ENCODE peak calls at places on chromosomes 1 and 21, in eight cellular contexts. N is fibroblast of lung, C is upper lobe of right lung, X is IMR-90, E is cardiac muscle cell, I is keratinocyte, Y is AG04450, K is neural progenitor cell. S is an unnamed sample. For H3K9me3, the result is how much of the 10 kb centered on the place peaks cover.

GRCh38 chr21:15706686-15707085 is 23.1 kb upstream of the USP25 start:
- DNase-seq in E (peak), N (peak), Y (peak), I (no peak), X (peak), C (no peak), K (no peak), S (no peak)

GRCh38 chr1:22105611-22106207 is 37.2 kb downstream of the WNT4 start:
- DNase-seq in Y (peak), X (peak), C (no peak), E (peak), N (peak), I (peak), K (peak), S (no peak)

GRCh38 chr1:202162418-202163280 is 2.2 kb upstream of the PTPN7 start:
- DNase-seq in E (no peak), I (no peak), C (peak), X (no peak), N (no peak), K (no peak), Y (no peak), S (no peak)

GRCh38 chr1:204435246-204435885 is 23.7 kb upstream of the PPP1R15B start:
- DNase-seq in I (no peak), X (peak), C (no peak), E (peak), K (no peak), N (peak), Y (no peak), S (no peak)

GRCh38 chr1:29465755-29466154 is 229.4 kb downstream of the PTPRU start:
- DNase-seq in C (no peak), I (no peak), Y (peak), E (peak), K (peak), N (peak), X (peak), S (no peak)

GRCh38 chr1:5644281-5645134 is 347.7 kb downstream of the NPHP4 start:
- DNase-seq in X (no peak), N (no peak), C (no peak), Y (no peak), I (no peak), E (no peak), K (no peak), S (no peak)

GRCh38 chr1:29675481-29676263 is 439.4 kb downstream of the PTPRU start:
- DNase-seq in C (peak), I (no peak), Y (no peak), X (no peak), K (no peak), E (peak), N (no peak), S (no peak)

GRCh38 chr1:150535511-150536281 is 13.5 kb upstream of the ADAMTSL4 start:
- DNase-seq in E (peak), N (no peak), C (no peak), K (peak), I (no peak), Y (no peak), X (peak), S (no peak)

GRCh38 chr1:162590101-162590500 is 28.6 kb downstream of the UAP1 start:
- DNase-seq in Y (no peak), X (no peak), I (no peak), K (no peak), C (no peak), E (no peak), N (no peak), S (no peak)

GRCh38 chr1:7915826-7916225 is 24.8 kb downstream of the TNFRSF9 start:
- DNase-seq in K (no peak), N (no peak), I (no peak), C (no peak), E (no peak), X (no peak), Y (no peak), S (no peak)

GRCh38 chr1:67832737-67833594 is at the start of gene GNG12:
- DNase-seq in X (peak), N (peak), C (peak), K (peak), I (no peak), E (peak), Y (no peak), S (peak)

GRCh38 chr1:222736470-222736869 is 532 bp upstream of the FAM177B start:
- DNase-seq in E (no peak), N (no peak), K (peak), I (no peak), C (no peak), X (no peak), Y (no peak), S (no peak)

GRCh38 chr1:109214695-109215623 is 1.2 kb downstream of the SARS1 start:
- DNase-seq in K (no peak), C (no peak), X (peak), Y (peak), E (peak), I (no peak), N (peak), S (no peak)

GRCh38 chr1:156849151-156849496 is 9.8 kb downstream of the INSRR start:
- DNase-seq in E (no peak), C (no peak), X (no peak), N (no peak), K (no peak), Y (no peak), I (no peak), S (no peak)

GRCh38 chr1:155091071-155092051 is 12.7 kb downstream of the EFNA3 start:
- DNase-seq in K (peak), N (peak), E (peak), C (peak), X (peak), I (no peak), Y (no peak), S (peak)

DNA sequence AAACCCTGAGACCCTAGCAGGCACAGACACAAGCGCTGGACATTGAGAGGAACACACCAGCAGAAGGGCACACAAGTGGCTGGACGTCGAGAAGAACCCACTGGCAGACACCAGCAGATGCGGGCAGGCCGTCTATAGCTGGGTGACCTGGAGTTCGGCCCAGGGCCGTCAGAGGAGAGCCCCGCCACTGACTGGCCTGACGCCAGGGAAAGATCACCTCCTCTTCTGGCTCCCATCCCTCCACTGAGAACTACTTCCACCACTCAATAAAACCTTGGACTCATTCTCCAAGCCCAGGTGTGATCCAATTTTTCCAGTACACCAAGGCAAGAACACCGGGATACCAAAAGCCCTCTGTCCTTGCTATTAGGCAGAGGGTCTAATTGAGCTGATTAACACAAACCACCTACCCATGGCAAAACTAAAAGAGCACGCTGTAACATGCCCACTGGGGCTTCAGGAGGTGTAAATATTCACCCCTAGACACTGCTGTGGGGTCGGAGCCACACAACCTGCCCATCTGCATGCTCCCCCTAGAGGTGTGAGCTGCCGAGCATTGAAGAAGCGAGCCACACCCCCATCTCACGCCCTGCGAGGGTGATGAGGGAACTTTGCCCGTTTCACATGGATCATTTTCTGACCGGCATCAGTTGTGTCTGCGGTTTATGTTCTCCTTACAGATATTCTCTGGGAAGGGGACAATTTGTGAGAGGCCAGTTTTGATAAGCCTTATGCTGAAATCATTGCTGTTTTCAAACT is 104.8 kb downstream of the HLX start:
- DNase-seq in I (no peak), X (no peak), N (no peak), E (no peak), C (no peak), Y (no peak), K (peak), S (peak)
- TF ChIP-seq CTCF in I (no peak), X (no peak), N (no peak), E (peak), C (no peak), Y (no peak), K (peak), S (no peak)

DNA sequence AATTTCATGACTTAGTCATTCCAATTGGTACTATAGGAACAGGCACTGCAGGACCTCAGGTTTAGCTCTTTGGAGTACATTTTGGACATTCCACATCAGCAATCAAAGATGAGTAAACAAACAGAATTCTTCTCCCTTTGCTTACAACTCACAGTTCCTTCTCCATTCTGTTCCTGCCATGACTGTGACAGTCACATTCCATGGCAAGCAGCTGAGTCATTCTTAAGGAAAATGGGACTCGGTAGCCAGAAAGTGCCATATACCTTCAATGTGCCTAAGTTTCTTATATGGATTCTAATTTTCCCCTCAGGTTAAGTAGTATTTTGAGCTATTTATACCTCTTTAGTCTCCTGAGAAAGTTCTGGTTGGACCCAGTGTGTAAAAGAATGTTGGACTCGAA is 25.6 kb downstream of the CRCT1 start:
- DNase-seq in Y (no peak), N (no peak), K (no peak), I (no peak), C (no peak), E (no peak), X (no peak), S (no peak)
- H3K9me3 ChIP-seq in Y (under half), N (under half), K (under half), I (under half), C (under half), E (under half), X (under half), S (under half)

GRCh38 chr1:152107289-152107983 is 7.8 kb downstream of the TCHH start:
- DNase-seq in K (no peak), C (peak), X (no peak), I (no peak), Y (no peak), N (no peak), E (no peak), S (no peak)
- H3K4me3 ChIP-seq in K (no peak), C (peak), X (no peak), I (peak), Y (no peak), N (peak), E (no peak), S (no peak)

GRCh38 chr1:44571712-44572571 is 102.3 kb downstream of the TMEM53 start:
- DNase-seq in Y (no peak), X (no peak), I (no peak), N (no peak), E (peak), C (no peak), K (no peak), S (no peak)
- TF ChIP-seq CTCF in Y (peak), X (peak), I (peak), N (peak), E (peak), C (peak), K (peak), S (peak)

DNA sequence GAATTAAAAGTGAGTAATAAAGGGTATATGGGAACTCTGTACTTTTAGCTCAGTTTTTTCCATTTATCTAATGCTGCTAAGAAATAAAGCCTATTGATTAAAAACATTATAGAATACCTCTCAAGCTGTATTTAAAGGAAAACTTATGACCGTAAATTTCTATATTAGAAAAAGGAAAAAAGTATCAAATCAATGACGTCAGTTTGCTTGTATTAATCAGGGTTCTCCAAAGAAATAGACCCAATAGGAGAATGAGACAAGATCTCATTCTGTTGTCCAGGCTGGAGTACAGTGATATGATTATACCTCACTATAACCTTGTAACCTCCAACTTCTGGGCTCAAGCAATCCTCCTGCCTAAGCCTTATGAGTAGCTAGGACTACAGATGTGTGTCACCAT is 15.4 kb upstream of the LRIF1 start:
- DNase-seq in N (no peak), X (no peak), C (no peak), E (no peak), I (no peak), Y (no peak), K (no peak), S (no peak)
- H3K9me3 ChIP-seq in N (under half), X (under half), C (under half), E (under half), I (under half), Y (under half), K (under half), S (under half)

GRCh38 chr1:47024138-47024856 is 828 bp downstream of the CYP4X1 start:
- DNase-seq in E (peak), Y (no peak), C (no peak), I (no peak), X (no peak), K (peak), N (no peak), S (no peak)

GRCh38 chr1:47021070-47021469 is 2.4 kb upstream of the CYP4X1 start:
- DNase-seq in Y (no peak), C (no peak), I (no peak), X (no peak), N (no peak), E (peak), K (no peak), S (no peak)

DNA sequence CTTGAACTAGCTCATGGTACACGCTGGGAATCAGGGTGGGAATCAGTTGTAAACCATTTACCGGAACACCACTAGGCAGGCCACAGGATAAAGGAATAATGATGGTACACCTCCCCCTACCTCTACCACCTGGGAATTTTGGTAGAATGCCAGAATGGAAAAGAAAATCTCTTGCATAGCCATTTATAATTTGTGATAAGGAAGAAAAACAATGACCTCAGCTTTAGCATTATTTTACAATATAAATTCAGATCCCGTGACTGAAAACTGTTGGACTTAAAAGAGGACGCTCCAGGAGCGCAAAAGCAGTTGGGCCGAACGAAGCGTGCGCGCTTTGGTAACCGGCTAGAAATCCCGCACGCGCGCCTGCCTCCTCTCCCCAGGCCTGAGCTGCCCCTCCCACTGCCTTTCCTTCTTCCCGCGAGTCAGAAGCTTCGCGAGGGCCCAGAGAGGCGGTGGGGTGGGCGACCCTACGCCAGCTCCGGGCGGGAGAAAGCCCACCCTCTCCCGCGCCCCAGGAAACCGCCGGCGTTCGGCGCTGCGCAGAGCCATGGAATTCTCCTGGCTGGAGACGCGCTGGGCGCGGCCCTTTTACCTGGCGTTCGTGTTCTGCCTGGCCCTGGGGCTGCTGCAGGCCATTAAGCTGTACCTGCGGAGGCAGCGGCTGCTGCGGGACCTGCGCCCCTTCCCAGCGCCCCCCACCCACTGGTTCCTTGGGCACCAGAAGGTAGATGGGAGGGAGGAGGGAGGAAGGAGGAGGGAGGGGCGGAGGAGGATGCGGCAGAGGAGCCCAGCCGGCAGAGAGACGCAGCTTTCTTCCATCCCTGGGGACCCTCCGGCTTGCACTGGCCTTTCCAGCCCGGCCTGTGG is at the start of gene CYP4X1:
- DNase-seq in X (no peak), K (peak), Y (no peak), C (peak), N (no peak), I (no peak), E (peak), S (peak)
- H3K4me3 ChIP-seq in X (no peak), K (peak), Y (no peak), C (peak), N (no peak), I (peak), E (peak), S (peak)

GRCh38 chr1:41313661-41314131 is 47.5 kb upstream of the FOXO6 start:
- DNase-seq in I (no peak), Y (no peak), K (peak), C (no peak), X (no peak), N (peak), E (peak), S (no peak)
- TF ChIP-seq CTCF in I (peak), Y (peak), K (peak), C (peak), X (peak), N (peak), E (peak), S (peak)